ENCODE peak calls at places on chromosomes 13 and 19, in six cellular contexts. A is AG09319, Z is WTC11, S is K562, M is RWPE1, R is astrocyte of the spinal cord. K is an unnamed sample.

GRCh38 chr13:50357136-50357535 is 341.9 kb downstream of the KCNRG start:
- DNase-seq in A (no peak), Z (no peak), S (no peak), M (no peak), R (no peak), K (no peak)

GRCh38 chr19:38862321-38863059 is 12.7 kb upstream of the HNRNPL start:
- DNase-seq in A (no peak), Z (no peak), S (no peak), M (no peak), R (peak; percentile 27), K (no peak)

GRCh38 chr13:30371649-30372265 is 50.5 kb upstream of the UBE2L5 start:
- DNase-seq in A (no peak), Z (no peak), S (no peak), M (peak; percentile 10), R (peak; percentile 36), K (no peak)

GRCh38 chr13:44758595-44759221 is 182.6 kb upstream of the TSC22D1 start:
- DNase-seq in A (peak; percentile 22), Z (no peak), S (no peak), M (peak; percentile 85), R (peak; percentile 97), K (no peak)

GRCh38 chr19:35409191-35409590 is 38.3 kb downstream of the GPR42 start:
- DNase-seq in A (no peak), Z (no peak), S (no peak), M (no peak), R (no peak), K (no peak)

GRCh38 chr13:75219479-75220237 is 262.3 kb downstream of the TBC1D4 start:
- DNase-seq in A (peak; percentile 27), Z (peak; percentile 86), S (peak; percentile 74), M (peak; percentile 78), R (peak; percentile 72), K (peak; percentile 76)

GRCh38 chr13:51977606-51978005 is 33.6 kb downstream of the ATP7B start:
- DNase-seq in A (no peak), Z (no peak), S (no peak), M (no peak), R (no peak), K (no peak)

GRCh38 chr19:46812898-46813569 is 24.6 kb upstream of the SLC1A5 start:
- DNase-seq in A (no peak), Z (peak; percentile 21), S (peak; percentile 40), M (no peak), R (no peak), K (no peak)

GRCh38 chr13:59715591-59715990 is 448.1 kb downstream of the DIAPH3 start:
- DNase-seq in A (no peak), Z (no peak), S (no peak), M (no peak), R (no peak), K (no peak)

GRCh38 chr13:33351324-33351723 is 65.8 kb upstream of the STARD13 start:
- DNase-seq in A (peak; percentile 14), Z (no peak), S (no peak), M (no peak), R (peak; percentile 65), K (no peak)

GRCh38 chr13:35457258-35457657 is 19.2 kb downstream of the MAB21L1 start:
- DNase-seq in A (no peak), Z (no peak), S (no peak), M (no peak), R (no peak), K (no peak)

GRCh38 chr13:94139393-94139995 is 340.0 kb downstream of the DCT start:
- DNase-seq in A (no peak), Z (no peak), S (no peak), M (no peak), R (peak; percentile 17), K (no peak)

GRCh38 chr13:110528371-110528770 is 33.2 kb downstream of the RAB20 start:
- DNase-seq in A (no peak), Z (no peak), S (no peak), M (no peak), R (no peak), K (no peak)

GRCh38 chr13:51425410-51426042 is 27.3 kb downstream of the INTS6 start:
- DNase-seq in A (peak; percentile 8), Z (no peak), S (no peak), M (no peak), R (peak; percentile 36), K (no peak)

GRCh38 chr19:56120371-56121179 is 520 bp downstream of the ZNF787 start:
- DNase-seq in A (no peak), Z (peak; percentile 52), S (peak; percentile 94), M (peak; percentile 80), R (peak; percentile 68), K (peak; percentile 84)
- TF ChIP-seq CTCF in A (no peak), Z (no peak), S (no peak), M (no peak), R (peak; percentile 19), K (no peak)

DNA sequence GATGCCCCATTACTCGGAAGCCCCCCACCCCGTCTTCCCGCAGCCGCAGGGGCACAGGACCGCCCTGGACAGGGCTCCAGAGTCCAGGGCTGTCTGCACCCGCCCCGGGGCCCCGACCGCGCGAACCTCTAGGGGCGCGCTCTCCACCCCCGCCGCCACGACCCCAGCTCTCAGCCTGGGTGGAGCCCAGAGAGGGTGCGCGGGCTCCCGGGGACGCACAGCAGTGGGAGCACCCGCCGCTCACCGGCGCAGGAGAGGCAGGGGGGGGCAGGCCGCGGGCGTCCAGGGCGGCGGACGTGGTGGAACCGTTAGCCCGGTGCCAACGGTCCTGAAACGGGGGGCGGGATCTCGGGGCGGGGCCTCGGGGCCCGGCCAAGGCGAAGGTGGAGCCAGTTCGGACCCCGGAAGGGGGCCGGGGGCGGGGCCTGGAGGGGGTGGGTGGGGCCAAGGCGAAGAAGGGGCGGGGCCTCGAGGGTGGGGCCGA is at the start of gene ATP8B3:
- DNase-seq in A (no peak), Z (no peak), S (peak; percentile 98), M (peak; percentile 98), R (no peak), K (no peak)
- TF ChIP-seq CTCF in A (peak; percentile 5), Z (no peak), S (no peak), M (peak; percentile 38), R (no peak), K (peak; percentile 23)

GRCh38 chr19:7933828-7934725 is 8.1 kb upstream of the CTXN1 start:
- DNase-seq in A (no peak), Z (no peak), S (no peak), M (no peak), R (no peak), K (no peak)
- TF ChIP-seq CTCF in A (no peak), Z (no peak), S (peak; percentile 9), M (no peak), R (no peak), K (no peak)

DNA sequence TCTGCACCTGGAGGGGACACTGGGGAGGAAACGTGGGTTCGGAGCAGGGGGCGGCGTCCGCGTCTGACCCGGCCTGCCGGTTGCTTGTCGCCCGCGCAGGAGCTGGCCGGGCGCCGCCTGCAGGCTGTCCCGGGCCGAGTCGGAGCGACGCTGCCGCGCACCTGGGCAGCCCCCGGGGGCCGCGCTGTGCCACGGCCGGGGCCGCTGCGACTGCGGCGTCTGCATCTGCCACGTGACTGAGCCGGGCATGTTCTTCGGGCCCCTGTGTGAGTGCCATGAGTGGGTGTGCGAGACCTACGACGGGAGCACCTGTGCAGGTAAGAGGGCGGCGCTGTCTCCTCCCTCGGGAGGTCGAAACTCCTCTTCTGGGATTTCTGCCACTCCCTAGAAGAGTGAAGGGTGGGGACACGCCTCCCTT is 1.3 kb downstream of the ITGBL1 start:
- DNase-seq in A (no peak), Z (peak; percentile 61), S (no peak), M (no peak), R (no peak), K (no peak)
- TF ChIP-seq CTCF in A (peak; percentile 23), Z (no peak), S (no peak), M (no peak), R (peak; percentile 24), K (no peak)

GRCh38 chr19:33953592-33953991 is 156.9 kb downstream of the KCTD15 start:
- DNase-seq in A (no peak), Z (no peak), S (no peak), M (no peak), R (no peak), K (no peak)
- TF ChIP-seq CTCF in A (no peak), Z (no peak), S (no peak), M (no peak), R (no peak), K (no peak)

GRCh38 chr19:13029893-13030292 is 34.6 kb downstream of the NFIX start:
- DNase-seq in A (no peak), Z (peak; percentile 72), S (no peak), M (no peak), R (no peak), K (no peak)
- TF ChIP-seq CTCF in A (peak; percentile 46), Z (no peak), S (peak; percentile 45), M (peak; percentile 58), R (peak; percentile 60), K (no peak)

DNA sequence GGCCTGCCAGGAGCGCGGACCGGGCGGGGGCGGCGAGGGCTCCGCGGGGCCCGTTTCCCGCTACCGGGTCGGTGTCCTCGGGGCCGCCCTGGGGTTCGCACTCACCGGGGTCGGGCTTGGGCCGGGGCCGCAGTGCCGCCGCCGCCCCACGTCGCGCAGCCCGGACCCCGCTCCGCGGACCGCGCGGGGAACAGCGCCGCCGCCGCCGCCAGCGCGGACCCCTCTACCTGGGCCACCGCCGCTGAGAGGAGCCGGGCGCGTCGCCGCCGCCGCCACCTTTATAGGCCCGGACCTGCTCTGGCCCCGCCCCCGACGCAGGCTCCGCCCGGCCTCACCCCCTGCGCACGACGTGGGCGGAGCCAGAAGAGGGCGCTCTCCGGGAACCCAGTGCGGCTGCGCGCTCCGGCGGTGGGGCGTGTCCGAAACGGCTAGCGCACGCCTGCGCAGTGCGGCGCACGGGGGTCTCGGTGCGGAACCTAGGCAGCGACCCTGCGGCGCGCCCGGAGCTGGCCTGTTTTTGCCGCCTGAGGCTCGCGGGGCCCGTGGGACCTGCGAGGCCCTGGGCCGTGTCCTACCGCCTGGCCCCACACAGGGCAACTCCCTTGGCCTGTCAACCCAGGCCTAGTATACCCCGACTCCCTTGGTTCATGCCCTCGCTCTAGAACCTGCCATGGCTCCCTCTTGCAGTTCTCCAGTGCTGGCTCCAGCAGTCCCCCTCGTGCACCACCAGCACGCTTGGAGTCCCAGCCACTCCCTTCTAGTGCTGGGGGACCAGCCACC is at the start of gene MKNK2:
- DNase-seq in A (peak; percentile 59), Z (peak; percentile 93), S (peak; percentile 91), M (peak; percentile 91), R (peak; percentile 79), K (peak; percentile 97)
- TF ChIP-seq CTCF in A (peak; percentile 41), Z (peak; percentile 56), S (peak; percentile 73), M (peak; percentile 43), R (peak; percentile 47), K (peak; percentile 33)

DNA sequence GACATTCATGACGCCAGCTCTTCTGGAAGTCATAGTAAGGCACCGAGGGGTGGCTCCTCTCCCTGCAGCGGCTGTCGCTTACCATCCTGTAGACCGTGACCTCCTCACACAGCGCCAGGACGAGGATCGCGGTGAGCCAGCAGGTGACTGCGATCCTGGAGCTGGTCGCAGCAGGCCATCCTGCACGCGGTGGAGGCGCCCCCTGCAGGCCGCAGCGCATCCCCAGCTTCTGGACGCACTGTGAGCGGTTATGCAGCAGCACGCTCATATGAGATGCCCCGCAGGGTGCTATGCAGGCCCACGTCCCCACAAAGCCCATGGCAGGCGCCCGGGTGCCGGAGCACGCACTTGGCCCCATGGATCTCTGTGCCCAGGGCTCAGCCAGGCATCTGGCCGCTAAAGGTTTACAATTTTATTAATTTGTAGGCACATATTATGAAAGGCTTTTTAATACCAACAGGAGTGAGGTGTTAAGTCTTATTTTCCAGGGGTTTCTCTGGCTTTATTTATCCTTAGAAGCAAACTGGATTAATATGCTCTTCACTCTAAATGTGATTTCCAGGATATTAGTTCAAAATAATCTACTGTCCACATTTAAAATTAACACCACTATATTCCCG is 35.6 kb upstream of the PSPC1 start:
- DNase-seq in A (no peak), Z (peak; percentile 95), S (peak; percentile 31), M (no peak), R (peak; percentile 18), K (peak; percentile 22)
- TF ChIP-seq CTCF in A (peak; percentile 26), Z (peak; percentile 88), S (peak; percentile 58), M (peak; percentile 45), R (peak; percentile 60), K (no peak)

K was measured in natural killer cell.